ENCODE peak calls at places on chromosomes 16 and 17, in nine cellular contexts. M is neural crest cell; N is psoas muscle; L is fibroblast of the aortic adventitia; Y is NB4; A is activated CD8-positive, alpha-beta T cell treated with anti-CD3 and anti-CD28 coated beads for 36 hours; J is A549; Z is nephron progenitor cell; E is retinal pigment epithelial cell. W is an unnamed sample.

GRCh38 chr16:71479420-71479819 is 9.7 kb downstream of the ZNF19 start:
- DNase-seq in J (no peak), Z (peak; percentile 10), N (no peak), Y (peak; percentile 50), A (peak; percentile 18), E (no peak), M (no peak), L (peak; percentile 33), W (no peak)

GRCh38 chr16:1944612-1945199 is 1.7 kb upstream of the MSRB1 start:
- DNase-seq in N (no peak), L (no peak), Z (no peak), Y (no peak), M (no peak), J (no peak), E (no peak), A (no peak), W (no peak)

GRCh38 chr17:63082273-63082861 is 116.3 kb downstream of the TANC2 start:
- DNase-seq in N (no peak), J (no peak), L (peak; percentile 82), E (peak; percentile 9), M (no peak), A (no peak), Y (peak; percentile 17), Z (no peak), W (no peak)

GRCh38 chr16:75379911-75380847 is 53.1 kb downstream of the CFDP1 start:
- DNase-seq in A (peak; percentile 66), J (no peak), M (no peak), Z (no peak), E (no peak), L (no peak), N (no peak), Y (peak; percentile 84), W (no peak)

GRCh38 chr17:67477687-67478086 is 100.6 kb downstream of the PITPNC1 start:
- DNase-seq in A (peak; percentile 87), E (no peak), J (no peak), L (peak; percentile 66), N (no peak), Z (no peak), M (no peak), Y (no peak), W (no peak)

GRCh38 chr16:27690604-27691003 is 140.7 kb downstream of the KATNIP start:
- DNase-seq in N (no peak), A (peak; percentile 16), E (no peak), M (peak; percentile 35), Z (peak; percentile 41), L (peak; percentile 26), Y (peak; percentile 50), J (no peak), W (no peak)

GRCh38 chr17:34400301-34400931 is 37.4 kb upstream of the CCL1 start:
- DNase-seq in L (no peak), Z (no peak), M (no peak), N (no peak), A (no peak), Y (no peak), J (no peak), E (no peak), W (no peak)

GRCh38 chr16:49465661-49466528 is 92.3 kb downstream of the C16orf78 start:
- DNase-seq in M (no peak), Y (no peak), J (no peak), A (no peak), E (no peak), N (no peak), L (no peak), Z (no peak), W (no peak)

GRCh38 chr17:74296548-74296936 is 22.5 kb downstream of the DNAI2 start:
- DNase-seq in N (peak; percentile 50), M (peak; percentile 60), A (peak; percentile 50), J (peak; percentile 60), Y (peak; percentile 74), Z (peak; percentile 48), E (no peak), L (peak; percentile 84), W (no peak)

GRCh38 chr16:11050954-11051353 is 106.6 kb downstream of the CLEC16A start:
- DNase-seq in M (no peak), L (no peak), N (no peak), E (no peak), A (no peak), Y (peak; percentile 27), J (no peak), Z (no peak), W (no peak)

GRCh38 chr16:83932955-83933673 is 19.9 kb upstream of the OSGIN1 start:
- DNase-seq in N (no peak), L (no peak), J (no peak), M (no peak), Z (no peak), E (no peak), Y (no peak), A (no peak), W (no peak)

DNA sequence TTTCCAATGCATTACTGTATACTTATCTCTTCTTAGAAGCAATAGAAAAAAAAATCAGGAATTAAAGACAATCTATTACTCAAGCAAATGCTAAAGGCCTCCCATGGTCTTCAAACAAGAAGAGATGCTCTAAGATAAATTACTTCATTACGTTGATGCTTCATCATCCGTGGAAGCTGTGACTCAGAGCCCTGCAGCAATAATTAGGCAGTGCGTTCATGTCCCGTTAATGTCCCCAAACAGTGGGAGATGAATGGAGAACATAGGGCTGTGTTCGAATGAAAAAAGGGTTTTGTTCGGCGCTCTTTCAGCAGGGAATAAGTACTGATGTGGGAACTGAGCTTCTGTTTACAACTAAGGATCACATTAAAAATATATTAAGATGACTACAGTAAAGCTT is 15.9 kb upstream of the PDXDC1 start:
- DNase-seq in N (no peak), E (no peak), A (no peak), M (no peak), Z (no peak), L (no peak), J (no peak), Y (no peak), W (no peak)
- TF ChIP-seq CTCF in N (no peak), E (no peak), A (no peak), M (no peak), Z (no peak), L (no peak), J (no peak), Y (no peak), W (no peak)

GRCh38 chr17:50508573-50509460 is 578 bp downstream of the MYCBPAP start:
- DNase-seq in N (no peak), L (peak; percentile 24), A (no peak), Y (no peak), M (no peak), J (no peak), Z (no peak), E (no peak), W (no peak)

GRCh38 chr17:50511058-50511457 is 2.8 kb downstream of the MYCBPAP start:
- DNase-seq in A (peak; percentile 78), J (no peak), Z (no peak), L (peak; percentile 15), M (no peak), N (no peak), Y (peak; percentile 27), E (no peak), W (no peak)

GRCh38 chr17:50506298-50506697 is 1.9 kb upstream of the MYCBPAP start:
- DNase-seq in Z (no peak), A (no peak), N (no peak), M (no peak), Y (no peak), E (no peak), J (no peak), L (no peak), W (no peak)

GRCh38 chr17:50505731-50506130 is 2.5 kb upstream of the MYCBPAP start:
- DNase-seq in M (no peak), Y (no peak), N (no peak), Z (no peak), J (no peak), E (no peak), L (no peak), A (no peak), W (no peak)

DNA sequence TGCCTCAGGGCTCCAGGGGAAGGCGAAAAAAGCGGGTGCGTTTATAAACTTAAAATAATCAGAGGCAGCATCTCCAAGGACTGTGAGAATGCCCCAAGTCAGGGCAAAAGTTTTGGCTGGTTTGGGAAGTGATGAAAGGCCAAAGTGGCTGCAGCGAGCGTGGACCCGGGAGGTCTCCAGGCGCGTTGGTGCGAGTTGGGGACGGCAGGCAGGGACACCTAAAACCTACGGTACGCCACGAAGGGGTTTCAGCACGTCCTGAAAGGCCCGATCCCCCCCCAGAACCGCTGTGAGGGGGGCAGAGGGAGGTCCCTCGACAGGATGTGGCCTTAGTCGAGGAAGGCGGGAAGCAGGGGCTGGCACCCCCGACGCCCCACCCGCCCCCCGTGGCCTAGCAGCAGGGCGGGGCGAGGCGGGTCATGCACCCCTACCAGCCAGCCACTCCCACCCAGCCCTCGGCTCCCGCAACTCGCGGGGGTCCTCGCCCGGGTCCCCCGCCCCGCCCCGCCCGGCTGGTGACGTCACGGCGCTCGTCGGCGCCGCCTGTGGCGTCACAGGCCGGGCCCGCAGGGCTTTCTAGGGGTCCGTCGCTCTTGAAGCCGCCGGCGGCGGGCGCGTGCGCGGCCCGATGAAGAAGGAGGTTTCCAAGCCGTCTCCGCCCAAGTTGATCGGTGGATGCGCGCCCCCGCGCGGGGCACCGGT is at the start of gene MYCBPAP:
- DNase-seq in Z (peak; percentile 88), E (no peak), L (peak; percentile 59), M (peak; percentile 70), Y (no peak), A (peak; percentile 92), N (peak; percentile 86), J (peak; percentile 81), W (no peak)
- TF ChIP-seq CTCF in Z (no peak), E (peak; percentile 23), L (peak; percentile 18), M (no peak), Y (no peak), A (no peak), N (peak; percentile 15), J (peak; percentile 39), W (peak; percentile 16)

DNA sequence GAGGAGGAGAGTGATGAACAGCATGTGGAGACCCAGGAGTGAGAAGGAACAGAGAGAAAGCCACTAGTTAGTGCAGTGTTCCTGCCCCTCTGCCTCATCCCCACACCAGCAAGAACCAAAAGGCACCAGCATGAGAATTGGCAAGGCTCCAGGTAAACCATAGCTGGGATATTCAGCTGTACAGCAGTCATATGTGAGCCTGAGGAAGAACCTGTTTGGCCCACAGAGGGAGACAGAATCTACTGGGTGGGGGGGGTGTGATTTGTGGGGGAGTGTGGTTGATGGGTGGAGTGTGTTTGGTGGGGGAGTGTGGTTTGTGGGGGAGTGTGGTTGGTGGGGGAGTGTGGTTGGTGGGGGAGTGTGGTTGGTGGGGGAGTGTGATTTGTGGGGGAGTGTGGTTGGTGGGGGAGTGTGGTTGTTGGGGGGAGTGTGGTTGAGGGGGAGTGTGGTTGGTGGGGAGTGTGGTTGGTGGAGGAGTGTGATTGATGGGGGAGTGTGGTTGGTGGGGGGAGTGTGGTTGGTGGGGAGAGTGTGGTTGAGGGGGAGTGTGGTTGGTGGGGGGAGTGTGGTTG is 19.4 kb downstream of the MINK1 start:
- DNase-seq in Y (no peak), L (peak; percentile 64), N (no peak), M (no peak), E (no peak), Z (no peak), J (no peak), A (peak; percentile 17), W (no peak)
- TF ChIP-seq CTCF in Y (no peak), L (no peak), N (no peak), M (no peak), E (no peak), Z (no peak), J (no peak), A (no peak), W (no peak)

DNA sequence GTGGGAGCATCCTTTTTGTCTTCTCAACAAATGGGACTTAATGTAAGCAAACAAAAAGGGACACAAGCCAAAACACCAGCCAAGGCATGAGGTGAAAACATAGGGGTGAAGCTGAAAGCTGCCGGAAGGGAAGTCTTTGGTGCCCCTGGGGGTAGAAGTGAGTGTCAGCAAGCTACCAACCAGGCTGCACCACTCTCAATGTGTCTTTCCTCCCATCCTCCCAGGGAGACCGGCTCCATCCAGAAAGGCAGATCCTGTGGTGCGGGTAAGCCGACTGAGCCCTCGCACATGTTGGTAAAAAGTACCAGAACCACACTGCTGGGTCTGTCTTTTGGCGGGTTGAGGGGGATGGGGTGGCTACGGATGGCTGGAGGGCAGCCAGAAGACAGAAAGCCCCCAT is 52.0 kb upstream of the SREBF1 start:
- DNase-seq in N (no peak), J (peak; percentile 44), Z (peak; percentile 22), E (no peak), Y (peak; percentile 26), A (no peak), M (no peak), L (no peak), W (no peak)
- TF ChIP-seq CTCF in N (no peak), J (no peak), Z (peak; percentile 30), E (peak; percentile 27), Y (peak; percentile 2), A (no peak), M (no peak), L (peak; percentile 14), W (peak; percentile 26)

W was measured in AG04449.